ENCODE peak calls at places on chromosomes 13 and 19, in six cellular contexts. Y is stomach, Q is mesenchymal stem cell, C is tibial nerve, G is psoas muscle, R is upper lobe of right lung. O is an unnamed sample.

GRCh38 chr13:42211704-42212103 is 60.2 kb upstream of the AKAP11 start:
- DNase-seq in Y (no peak), C (no peak), Q (peak; percentile 22), R (no peak), G (no peak), O (no peak)

GRCh38 chr13:101127741-101128353 is 288.5 kb downstream of the NALCN start:
- DNase-seq in G (no peak), C (no peak), R (no peak), Y (no peak), Q (peak; percentile 57), O (no peak)

GRCh38 chr13:56909896-56910600 is 230.7 kb upstream of the PRR20A start:
- DNase-seq in Q (no peak), G (no peak), C (no peak), R (no peak), Y (no peak), O (no peak)

GRCh38 chr13:33235078-33235477 is 50.5 kb downstream of the STARD13 start:
- DNase-seq in G (no peak), R (no peak), Y (no peak), C (no peak), Q (peak; percentile 39), O (no peak)

GRCh38 chr19:44548736-44549135 is 19.3 kb upstream of the CEACAM20 start:
- DNase-seq in Q (peak; percentile 3), R (no peak), Y (no peak), C (no peak), G (no peak), O (no peak)

GRCh38 chr13:25172303-25172630 is 179 bp upstream of the AMER2 start:
- DNase-seq in C (no peak), G (no peak), Q (no peak), Y (no peak), R (no peak), O (no peak)

GRCh38 chr19:18513868-18514267 is 8.0 kb downstream of the ELL start:
- DNase-seq in Y (no peak), Q (no peak), R (no peak), G (no peak), C (no peak), O (no peak)

GRCh38 chr19:29525901-29526729 is at the start of gene VSTM2B:
- DNase-seq in Y (no peak), G (peak; percentile 26), C (no peak), R (peak; percentile 43), Q (no peak), O (no peak)

GRCh38 chr19:17772172-17772571 is 20.9 kb downstream of the FCHO1 start:
- DNase-seq in G (no peak), Y (no peak), C (no peak), R (no peak), Q (peak; percentile 44), O (no peak)

GRCh38 chr19:17076539-17076919 is 952 bp downstream of the MYO9B start:
- DNase-seq in R (no peak), Q (no peak), C (no peak), Y (no peak), G (no peak), O (no peak)

GRCh38 chr13:50678464-50679162 is 164.9 kb downstream of the DLEU7 start:
- DNase-seq in Y (no peak), C (no peak), G (no peak), Q (peak; percentile 60), R (no peak), O (no peak)

GRCh38 chr19:30267332-30267731 is 104.9 kb upstream of the ZNF536 start:
- DNase-seq in Q (no peak), Y (no peak), R (no peak), G (no peak), C (no peak), O (no peak)

GRCh38 chr19:35086455-35086854 is 29.2 kb upstream of the FXYD3 start:
- DNase-seq in R (no peak), Q (no peak), C (no peak), Y (no peak), G (peak; percentile 68), O (no peak)

GRCh38 chr19:47540748-47541147 is 25.9 kb upstream of the NAPA start:
- DNase-seq in R (peak; percentile 37), G (no peak), Q (peak; percentile 44), C (no peak), Y (no peak), O (no peak)

GRCh38 chr13:31045621-31046081 is 113.2 kb downstream of the TEX26 start:
- DNase-seq in R (peak; percentile 90), Q (peak; percentile 100), G (peak; percentile 54), Y (peak; percentile 69), C (no peak), O (peak; percentile 43)

GRCh38 chr19:52935434-52935833 is 12.2 kb upstream of the ZNF888 start:
- DNase-seq in R (no peak), G (no peak), Y (peak; percentile 53), Q (peak; percentile 62), C (no peak), O (no peak)

GRCh38 chr19:13554506-13555235 is 48.4 kb upstream of the CACNA1A start:
- DNase-seq in C (no peak), Y (no peak), Q (no peak), R (no peak), G (no peak), O (no peak)

GRCh38 chr19:43624933-43625332 is 5.5 kb upstream of the ZNF428 start:
- DNase-seq in Y (peak; percentile 70), Q (peak; percentile 37), G (peak; percentile 68), R (peak; percentile 83), C (no peak), O (no peak)

DNA sequence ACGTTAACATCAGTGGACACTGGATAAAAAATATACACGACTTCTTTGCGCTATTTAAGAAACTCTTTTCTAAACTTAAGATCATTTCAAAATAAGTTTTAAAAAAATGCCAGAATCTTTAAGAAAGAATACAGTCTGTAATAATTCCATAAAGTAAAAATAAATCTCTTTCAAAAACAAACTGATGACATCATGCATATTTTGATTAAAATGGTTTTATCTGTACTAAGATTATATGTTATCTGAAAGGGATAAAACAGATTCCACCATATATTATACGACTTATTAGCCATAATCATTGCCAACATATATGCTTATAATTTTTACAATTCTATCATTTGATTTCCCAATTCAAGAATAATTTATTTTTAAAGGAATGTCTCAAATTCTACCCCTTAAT is 15.3 kb upstream of the ELF1 start:
- DNase-seq in Q (no peak), Y (no peak), G (no peak), R (no peak), C (no peak), O (no peak)
- H3K27ac ChIP-seq in Q (no peak overlapping the region), Y (no peak overlapping the region), G (no peak overlapping the region), R (no peak overlapping the region), C (no peak overlapping the region), O (no peak overlapping the region)

GRCh38 chr13:74063533-74064100 is 70.6 kb downstream of the KLF12 start:
- DNase-seq in Q (no peak), C (no peak), R (no peak), G (no peak), Y (no peak), O (no peak)

GRCh38 chr13:74066937-74067336 is 67.3 kb downstream of the KLF12 start:
- DNase-seq in Y (no peak), Q (no peak), G (no peak), C (no peak), R (no peak), O (no peak)

GRCh38 chr13:74064805-74065204 is 69.4 kb downstream of the KLF12 start:
- DNase-seq in G (no peak), Q (peak; percentile 38), C (no peak), R (no peak), Y (no peak), O (no peak)

GRCh38 chr13:74061939-74062595 is 72.1 kb downstream of the KLF12 start:
- DNase-seq in G (no peak), R (no peak), Q (peak; percentile 77), Y (no peak), C (no peak), O (no peak)

GRCh38 chr13:74062933-74063332 is 71.3 kb downstream of the KLF12 start:
- DNase-seq in Q (peak; percentile 74), Y (no peak), G (peak; percentile 77), C (no peak), R (no peak), O (peak; percentile 78)
- H3K4me3 ChIP-seq in Q (no peak overlapping the region), Y (no peak overlapping the region), G (peak overlapping the region; percentile 53), C (no peak overlapping the region), R (peak overlapping the region; percentile 9), O (peak overlapping the region; percentile 62)

GRCh38 chr19:1791879-1792278 is 20.2 kb downstream of the ATP8B3 start:
- DNase-seq in Y (no peak), R (no peak), C (no peak), G (no peak), Q (no peak), O (no peak)

GRCh38 chr19:1794424-1795185 is 17.5 kb downstream of the ATP8B3 start:
- DNase-seq in C (no peak), G (no peak), Q (no peak), Y (no peak), R (peak; percentile 62), O (no peak)

GRCh38 chr19:1799695-1800342 is 12.3 kb downstream of the ATP8B3 start:
- DNase-seq in Y (no peak), R (no peak), Q (no peak), C (no peak), G (no peak), O (no peak)

DNA sequence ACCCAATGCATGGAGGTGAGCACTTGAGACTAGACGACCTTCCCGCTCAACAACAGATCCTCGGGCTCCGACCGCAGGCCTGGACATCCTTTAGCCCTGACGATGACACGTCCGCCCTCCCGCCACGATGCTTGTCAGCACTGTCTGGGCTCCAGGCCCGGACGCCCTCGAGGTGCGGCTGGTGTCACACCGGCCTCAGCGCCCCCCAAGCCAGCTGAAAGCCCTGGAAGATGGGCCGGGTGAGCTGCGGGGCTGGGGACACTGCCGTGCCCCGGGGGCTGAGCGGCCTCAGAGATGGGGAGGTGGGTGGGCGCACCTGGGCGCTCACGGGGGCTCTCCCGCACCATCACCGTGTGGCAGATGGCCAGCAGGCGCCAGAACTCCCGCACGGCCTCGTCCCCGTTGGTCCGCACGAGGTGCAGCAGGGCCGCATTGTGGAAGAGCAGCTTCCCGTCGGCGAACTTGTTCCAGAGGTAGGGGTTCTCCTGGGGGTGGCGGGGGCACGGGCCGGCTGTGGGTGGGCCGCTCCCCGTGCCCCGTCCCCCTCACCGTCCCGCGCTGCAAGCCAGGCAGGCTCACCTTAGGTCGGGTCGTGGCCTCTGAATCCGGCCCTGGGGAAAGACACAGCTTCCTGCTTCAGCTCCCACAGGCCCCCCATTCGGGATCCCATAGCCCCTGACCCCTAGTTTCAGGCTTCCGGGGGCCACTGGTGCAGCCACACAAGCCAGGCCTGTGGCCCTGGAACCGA is 15.5 kb downstream of the ATP8B3 start:
- DNase-seq in Y (no peak), Q (no peak), R (no peak), G (no peak), C (no peak), O (no peak)
- H3K27ac ChIP-seq in Y (no peak overlapping the region), Q (no peak overlapping the region), R (no peak overlapping the region), G (no peak overlapping the region), C (no peak overlapping the region), O (no peak overlapping the region)

DNA sequence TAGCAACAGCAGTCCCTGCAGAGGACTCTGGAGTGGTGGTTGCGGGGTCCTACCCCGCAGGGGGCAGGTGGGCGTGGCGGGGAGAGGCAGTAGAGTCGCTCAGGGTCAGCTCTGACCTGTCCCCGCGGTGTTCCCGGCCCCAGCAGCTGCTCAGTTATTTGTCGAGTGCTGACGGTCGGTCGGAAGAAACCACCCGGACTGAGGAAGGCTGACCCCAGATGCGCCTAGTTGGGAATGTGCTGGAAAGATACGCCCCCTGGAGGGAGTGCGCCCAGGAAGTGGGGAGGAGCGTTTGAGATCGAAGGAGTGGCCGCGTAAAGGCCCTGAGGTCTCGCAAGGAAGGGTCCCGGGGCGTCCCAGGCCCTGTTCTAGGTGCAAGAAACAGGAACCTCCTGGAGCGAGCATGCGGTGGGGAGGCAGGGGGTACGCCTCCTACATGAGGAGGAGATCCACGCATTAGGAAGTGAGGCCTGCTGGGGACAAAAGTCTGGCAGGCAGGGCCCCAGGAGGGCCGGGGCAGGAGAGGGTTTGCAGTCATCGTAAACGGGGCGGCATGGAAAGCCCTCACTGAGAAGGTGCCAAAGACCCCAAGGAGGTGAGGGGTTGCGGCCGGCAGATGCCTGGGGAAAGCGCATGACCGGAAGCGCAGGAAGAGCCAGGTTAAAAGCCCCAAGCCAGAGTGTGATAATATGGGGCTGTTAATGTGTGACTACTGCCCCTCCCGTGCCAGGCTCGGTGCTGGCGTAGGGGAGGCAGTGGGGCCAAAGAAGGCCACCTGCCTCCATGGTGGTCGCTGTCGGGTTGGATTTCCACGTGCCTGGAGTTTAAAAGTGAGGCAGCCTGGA is 9.1 kb downstream of the CCDC8 start:
- DNase-seq in G (peak; percentile 66), C (no peak), Q (peak; percentile 74), R (no peak), Y (peak; percentile 35), O (no peak)
- H3K4me3 ChIP-seq in G (peak overlapping the region; percentile 58), C (peak overlapping the region; percentile 9), Q (peak overlapping the region; percentile 49), R (peak overlapping the region; percentile 48), Y (peak overlapping the region; percentile 42), O (peak overlapping the region; percentile 70)